ENCODE peak calls at places on chromosomes 1 and 21, in nine cellular contexts. One of them, this sample, is unnamed. For H3K4me1, the result is how much of the 10 kb centered on the place peaks cover.

GRCh38 chr1:111190931-111191451 is 9.5 kb downstream of the DENND2D start:
- DNase-seq in vagina: no peak
- DNase-seq in heart left ventricle: no peak
- DNase-seq in GM23248: peak
- DNase-seq in lower lobe of right lung: no peak
- DNase-seq in upper lobe of right lung: no peak
- DNase-seq in colonic mucosa: no peak
- DNase-seq in tibial nerve: no peak
- DNase-seq in thoracic aorta: no peak
- DNase-seq in this sample: no peak

GRCh38 chr1:101769520-101769919 is 227.2 kb downstream of the OLFM3 start:
- DNase-seq in thoracic aorta: no peak
- DNase-seq in heart left ventricle: no peak
- DNase-seq in colonic mucosa: no peak
- DNase-seq in lower lobe of right lung: no peak
- DNase-seq in GM23248: peak
- DNase-seq in upper lobe of right lung: no peak
- DNase-seq in tibial nerve: no peak
- DNase-seq in vagina: no peak
- DNase-seq in this sample: no peak

GRCh38 chr1:214441119-214441518 is 110.3 kb downstream of the PTPN14 start:
- DNase-seq in GM23248: no peak
- DNase-seq in upper lobe of right lung: no peak
- DNase-seq in tibial nerve: no peak
- DNase-seq in lower lobe of right lung: no peak
- DNase-seq in vagina: no peak
- DNase-seq in thoracic aorta: no peak
- DNase-seq in colonic mucosa: no peak
- DNase-seq in heart left ventricle: no peak
- DNase-seq in this sample: no peak

GRCh38 chr1:152036316-152037216 is at the start of gene S100A11:
- DNase-seq in upper lobe of right lung: peak
- DNase-seq in colonic mucosa: peak
- DNase-seq in thoracic aorta: peak
- DNase-seq in lower lobe of right lung: peak
- DNase-seq in heart left ventricle: peak
- DNase-seq in tibial nerve: peak
- DNase-seq in vagina: no peak
- DNase-seq in GM23248: peak
- DNase-seq in this sample: peak

GRCh38 chr1:31467005-31467674 is 54.1 kb downstream of the SERINC2 start:
- DNase-seq in colonic mucosa: no peak
- DNase-seq in tibial nerve: no peak
- DNase-seq in GM23248: peak
- DNase-seq in thoracic aorta: no peak
- DNase-seq in heart left ventricle: no peak
- DNase-seq in lower lobe of right lung: no peak
- DNase-seq in vagina: no peak
- DNase-seq in upper lobe of right lung: no peak
- DNase-seq in this sample: no peak

GRCh38 chr1:27623327-27624212 is 11.4 kb downstream of the FGR start:
- DNase-seq in lower lobe of right lung: no peak
- DNase-seq in GM23248: no peak
- DNase-seq in vagina: no peak
- DNase-seq in colonic mucosa: no peak
- DNase-seq in heart left ventricle: no peak
- DNase-seq in tibial nerve: no peak
- DNase-seq in upper lobe of right lung: no peak
- DNase-seq in thoracic aorta: no peak
- DNase-seq in this sample: no peak

GRCh38 chr1:211613108-211613947 is 34.4 kb upstream of the SLC30A1 start:
- DNase-seq in tibial nerve: peak
- DNase-seq in heart left ventricle: peak
- DNase-seq in GM23248: peak
- DNase-seq in colonic mucosa: peak
- DNase-seq in upper lobe of right lung: peak
- DNase-seq in lower lobe of right lung: peak
- DNase-seq in thoracic aorta: peak
- DNase-seq in vagina: no peak
- DNase-seq in this sample: peak

GRCh38 chr1:208358681-208359080 is 114.5 kb upstream of the PLXNA2 start:
- DNase-seq in colonic mucosa: no peak
- DNase-seq in heart left ventricle: no peak
- DNase-seq in vagina: no peak
- DNase-seq in GM23248: no peak
- DNase-seq in tibial nerve: no peak
- DNase-seq in thoracic aorta: no peak
- DNase-seq in upper lobe of right lung: no peak
- DNase-seq in lower lobe of right lung: no peak
- DNase-seq in this sample: no peak

GRCh38 chr1:18479484-18479883 is 1.2 kb upstream of the KLHDC7A start:
- DNase-seq in GM23248: peak
- DNase-seq in heart left ventricle: no peak
- DNase-seq in vagina: no peak
- DNase-seq in thoracic aorta: no peak
- DNase-seq in colonic mucosa: no peak
- DNase-seq in tibial nerve: no peak
- DNase-seq in upper lobe of right lung: no peak
- DNase-seq in lower lobe of right lung: no peak
- DNase-seq in this sample: no peak

GRCh38 chr1:154941332-154941995 is 4.9 kb upstream of the PMVK start:
- DNase-seq in vagina: no peak
- DNase-seq in lower lobe of right lung: no peak
- DNase-seq in GM23248: no peak
- DNase-seq in colonic mucosa: no peak
- DNase-seq in tibial nerve: no peak
- DNase-seq in thoracic aorta: no peak
- DNase-seq in heart left ventricle: no peak
- DNase-seq in upper lobe of right lung: no peak
- DNase-seq in this sample: no peak

GRCh38 chr21:45016491-45017375 is 57.6 kb upstream of the ADARB1 start:
- DNase-seq in tibial nerve: no peak
- DNase-seq in upper lobe of right lung: peak
- DNase-seq in lower lobe of right lung: no peak
- DNase-seq in heart left ventricle: peak
- DNase-seq in thoracic aorta: no peak
- DNase-seq in vagina: no peak
- DNase-seq in colonic mucosa: no peak
- DNase-seq in GM23248: no peak
- DNase-seq in this sample: peak

GRCh38 chr21:45016031-45016430 is 58.3 kb upstream of the ADARB1 start:
- DNase-seq in upper lobe of right lung: no peak
- DNase-seq in lower lobe of right lung: no peak
- DNase-seq in thoracic aorta: no peak
- DNase-seq in vagina: no peak
- DNase-seq in heart left ventricle: no peak
- DNase-seq in colonic mucosa: no peak
- DNase-seq in tibial nerve: no peak
- DNase-seq in GM23248: no peak
- DNase-seq in this sample: no peak

GRCh38 chr21:45019076-45019886 is 55.1 kb upstream of the ADARB1 start:
- DNase-seq in colonic mucosa: no peak
- DNase-seq in upper lobe of right lung: peak
- DNase-seq in tibial nerve: no peak
- DNase-seq in thoracic aorta: no peak
- DNase-seq in vagina: no peak
- DNase-seq in heart left ventricle: peak
- DNase-seq in GM23248: peak
- DNase-seq in lower lobe of right lung: peak
- DNase-seq in this sample: peak

GRCh38 chr21:45018131-45019075 is 56.0 kb upstream of the ADARB1 start:
- DNase-seq in upper lobe of right lung: peak
- DNase-seq in GM23248: peak
- DNase-seq in heart left ventricle: peak
- DNase-seq in vagina: no peak
- DNase-seq in tibial nerve: no peak
- DNase-seq in thoracic aorta: no peak
- DNase-seq in lower lobe of right lung: peak
- DNase-seq in colonic mucosa: no peak
- DNase-seq in this sample: peak

DNA sequence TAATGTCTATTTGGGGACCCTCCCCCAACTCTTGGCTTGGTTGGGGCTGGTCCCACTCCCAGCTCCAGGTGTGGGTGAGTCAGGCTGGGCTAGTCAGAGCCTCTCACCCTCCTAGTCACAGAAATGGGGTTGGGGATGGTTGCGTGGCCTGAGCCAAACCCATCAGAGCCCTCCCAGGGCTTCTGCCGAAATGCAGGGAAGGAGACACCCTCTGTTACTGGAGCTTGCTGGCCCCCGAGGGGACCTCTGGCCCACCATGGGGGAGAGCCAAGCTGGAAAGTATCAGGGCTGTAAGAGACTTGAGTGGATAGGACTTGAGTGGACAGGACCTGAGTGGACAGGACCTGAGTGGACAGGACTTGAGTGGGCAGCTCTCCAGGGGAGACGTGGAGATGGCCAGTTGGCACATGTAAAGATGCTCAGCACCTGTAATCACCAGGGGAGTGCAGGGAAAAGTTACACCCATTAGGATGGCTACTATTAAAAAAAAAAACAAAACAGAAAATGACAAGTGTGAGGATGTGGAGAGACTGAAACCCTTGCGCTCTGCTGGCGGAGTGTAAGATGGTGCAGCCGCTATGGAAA is 56.9 kb upstream of the ADARB1 start:
- DNase-seq in thoracic aorta: no peak
- DNase-seq in colonic mucosa: no peak
- DNase-seq in upper lobe of right lung: peak
- DNase-seq in lower lobe of right lung: no peak
- DNase-seq in heart left ventricle: peak
- DNase-seq in GM23248: no peak
- DNase-seq in vagina: no peak
- DNase-seq in tibial nerve: no peak
- DNase-seq in this sample: peak
- H3K4me1 ChIP-seq in thoracic aorta: half or more
- H3K4me1 ChIP-seq in colonic mucosa: under half
- H3K4me1 ChIP-seq in upper lobe of right lung: under half
- H3K4me1 ChIP-seq in lower lobe of right lung: under half
- H3K4me1 ChIP-seq in heart left ventricle: under half
- H3K4me1 ChIP-seq in GM23248: under half
- H3K4me1 ChIP-seq in vagina: under half
- H3K4me1 ChIP-seq in tibial nerve: under half
- H3K4me1 ChIP-seq in this sample: under half

GRCh38 chr1:225418059-225418458 is 9.8 kb downstream of the LBR start:
- DNase-seq in vagina: no peak
- DNase-seq in colonic mucosa: no peak
- DNase-seq in thoracic aorta: no peak
- DNase-seq in heart left ventricle: no peak
- DNase-seq in upper lobe of right lung: no peak
- DNase-seq in tibial nerve: no peak
- DNase-seq in lower lobe of right lung: no peak
- DNase-seq in GM23248: no peak
- DNase-seq in this sample: no peak
- H3K27ac ChIP-seq in vagina: no peak
- H3K27ac ChIP-seq in colonic mucosa: no peak
- H3K27ac ChIP-seq in thoracic aorta: no peak
- H3K27ac ChIP-seq in heart left ventricle: no peak
- H3K27ac ChIP-seq in upper lobe of right lung: no peak
- H3K27ac ChIP-seq in tibial nerve: no peak
- H3K27ac ChIP-seq in lower lobe of right lung: no peak
- H3K27ac ChIP-seq in GM23248: no peak
- H3K27ac ChIP-seq in this sample: no peak

GRCh38 chr1:87335175-87335992 is 6.7 kb downstream of the LMO4 start:
- DNase-seq in tibial nerve: peak
- DNase-seq in vagina: no peak
- DNase-seq in thoracic aorta: no peak
- DNase-seq in upper lobe of right lung: peak
- DNase-seq in colonic mucosa: peak
- DNase-seq in GM23248: peak
- DNase-seq in heart left ventricle: peak
- DNase-seq in lower lobe of right lung: peak
- DNase-seq in this sample: peak

GRCh38 chr1:87336623-87337067 is 8.0 kb downstream of the LMO4 start:
- DNase-seq in lower lobe of right lung: no peak
- DNase-seq in vagina: no peak
- DNase-seq in heart left ventricle: no peak
- DNase-seq in GM23248: peak
- DNase-seq in thoracic aorta: no peak
- DNase-seq in upper lobe of right lung: no peak
- DNase-seq in colonic mucosa: no peak
- DNase-seq in tibial nerve: no peak
- DNase-seq in this sample: no peak

GRCh38 chr1:87334351-87335174 is 5.9 kb downstream of the LMO4 start:
- DNase-seq in colonic mucosa: peak
- DNase-seq in tibial nerve: no peak
- DNase-seq in thoracic aorta: no peak
- DNase-seq in lower lobe of right lung: no peak
- DNase-seq in GM23248: peak
- DNase-seq in heart left ventricle: no peak
- DNase-seq in vagina: no peak
- DNase-seq in upper lobe of right lung: peak
- DNase-seq in this sample: no peak

GRCh38 chr1:87331319-87332269 is 2.9 kb downstream of the LMO4 start:
- DNase-seq in heart left ventricle: peak
- DNase-seq in thoracic aorta: peak
- DNase-seq in tibial nerve: peak
- DNase-seq in vagina: no peak
- DNase-seq in upper lobe of right lung: peak
- DNase-seq in GM23248: peak
- DNase-seq in lower lobe of right lung: peak
- DNase-seq in colonic mucosa: peak
- DNase-seq in this sample: peak

DNA sequence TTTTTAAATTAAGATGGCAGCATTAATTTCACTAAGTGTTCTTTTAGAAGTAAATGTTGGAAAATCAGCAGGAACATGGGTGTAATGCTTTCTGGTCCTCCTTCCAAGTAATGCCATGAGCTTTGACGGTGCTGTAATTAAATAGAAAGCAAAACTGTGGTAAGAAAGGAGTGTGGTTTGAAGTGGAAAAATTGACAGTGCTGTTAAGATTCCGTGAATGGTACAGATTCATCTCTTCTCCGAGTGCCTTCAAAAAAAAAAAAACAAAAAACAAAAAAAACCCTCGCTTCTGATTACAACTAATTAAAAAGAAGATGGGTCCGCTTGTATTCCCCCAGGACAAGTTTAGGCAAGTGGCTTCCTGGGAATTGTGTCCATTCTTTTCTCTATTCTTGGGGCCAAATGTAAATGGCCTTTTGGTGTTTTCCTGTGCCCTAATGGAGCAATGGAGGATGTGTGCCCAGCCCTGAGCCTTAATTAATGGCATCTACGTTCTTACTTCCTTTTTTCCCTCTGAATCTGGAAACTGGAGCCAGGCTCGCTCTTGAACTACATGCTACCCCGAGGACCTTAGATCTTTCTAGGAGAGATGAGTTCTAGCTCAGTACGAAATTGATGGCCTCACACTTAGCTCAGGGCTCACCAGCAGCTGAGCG is 5.1 kb downstream of the LMO4 start:
- DNase-seq in GM23248: peak
- DNase-seq in thoracic aorta: no peak
- DNase-seq in colonic mucosa: no peak
- DNase-seq in lower lobe of right lung: no peak
- DNase-seq in heart left ventricle: no peak
- DNase-seq in tibial nerve: no peak
- DNase-seq in vagina: no peak
- DNase-seq in upper lobe of right lung: no peak
- DNase-seq in this sample: no peak
- H3K4me1 ChIP-seq in GM23248: half or more
- H3K4me1 ChIP-seq in thoracic aorta: half or more
- H3K4me1 ChIP-seq in colonic mucosa: under half
- H3K4me1 ChIP-seq in lower lobe of right lung: half or more
- H3K4me1 ChIP-seq in heart left ventricle: under half
- H3K4me1 ChIP-seq in tibial nerve: half or more
- H3K4me1 ChIP-seq in vagina: half or more
- H3K4me1 ChIP-seq in upper lobe of right lung: under half
- H3K4me1 ChIP-seq in this sample: under half

GRCh38 chr21:26082549-26082948 is 88.0 kb downstream of the APP start:
- DNase-seq in thoracic aorta: no peak
- DNase-seq in upper lobe of right lung: no peak
- DNase-seq in lower lobe of right lung: no peak
- DNase-seq in vagina: no peak
- DNase-seq in GM23248: no peak
- DNase-seq in tibial nerve: no peak
- DNase-seq in heart left ventricle: no peak
- DNase-seq in colonic mucosa: no peak
- DNase-seq in this sample: no peak
- H3K27ac ChIP-seq in thoracic aorta: no peak
- H3K27ac ChIP-seq in upper lobe of right lung: no peak
- H3K27ac ChIP-seq in lower lobe of right lung: no peak
- H3K27ac ChIP-seq in vagina: no peak
- H3K27ac ChIP-seq in GM23248: no peak
- H3K27ac ChIP-seq in tibial nerve: no peak
- H3K27ac ChIP-seq in heart left ventricle: no peak
- H3K27ac ChIP-seq in colonic mucosa: no peak
- H3K27ac ChIP-seq in this sample: no peak

This sample was measured in ascending aorta.